ENCODE peak calls at places on chromosomes 4 and X, in eight cellular contexts. Z is mucosa of descending colon; I is CD8-positive, alpha-beta T cell; V is fibroblast of lung; O is GM06990; U is lower leg skin; B is NB4; S is fibroblast of mammary gland. G is an unnamed sample.
A peak's percentile ranks its signal among the peaks of the same experiment; 100 is the strongest.

GRCh38 chr4:108045687-108046024 is 56.0 kb downstream of the HADH start:
- DNase-seq in Z (peak; percentile 21), I (no peak), V (peak; percentile 49), O (no peak), U (no peak), B (no peak), S (peak; percentile 70), G (no peak)

GRCh38 chr4:102447413-102447812 is 53.7 kb upstream of the NFKB1 start:
- DNase-seq in Z (no peak), I (no peak), V (no peak), O (no peak), U (no peak), B (no peak), S (no peak), G (no peak)

GRCh38 chrX:123219916-123220315 is 35.8 kb downstream of the GRIA3 start:
- DNase-seq in Z (no peak), I (no peak), V (no peak), O (no peak), U (no peak), B (no peak), S (peak; percentile 1), G (no peak)

GRCh38 chr4:57501715-57502114 is 391.5 kb upstream of the IGFBP7 start:
- DNase-seq in Z (no peak), I (no peak), V (peak; percentile 1), O (no peak), U (no peak), B (no peak), S (peak; percentile 29), G (no peak)

GRCh38 chrX:39398215-39398972 is 597.1 kb downstream of the MID1IP1 start:
- DNase-seq in Z (peak; percentile 17), I (no peak), V (no peak), O (no peak), U (no peak), B (no peak), S (no peak), G (no peak)

GRCh38 chr4:158313566-158313965 is 103.3 kb downstream of the TMEM144 start:
- DNase-seq in Z (no peak), I (no peak), V (no peak), O (no peak), U (no peak), B (no peak), S (peak; percentile 75), G (no peak)

GRCh38 chr4:48043504-48043903 is 26.9 kb downstream of the NIPAL1 start:
- DNase-seq in Z (no peak), I (no peak), V (no peak), O (no peak), U (no peak), B (no peak), S (no peak), G (no peak)

GRCh38 chr4:71882113-71882512 is 98.2 kb upstream of the GC start:
- DNase-seq in Z (no peak), I (no peak), V (no peak), O (no peak), U (no peak), B (no peak), S (no peak), G (no peak)

GRCh38 chr4:133157460-133158160 is 8.5 kb downstream of the PCDH10 start:
- DNase-seq in Z (no peak), I (no peak), V (no peak), O (no peak), U (no peak), B (no peak), S (no peak), G (no peak)

GRCh38 chrX:107710617-107711391 is 64.8 kb downstream of the TSC22D3 start:
- DNase-seq in Z (peak; percentile 42), I (peak; percentile 67), V (peak; percentile 96), O (peak; percentile 69), U (peak; percentile 83), B (peak; percentile 94), S (peak; percentile 97), G (no peak)

GRCh38 chr4:20075479-20075878 is 176.2 kb upstream of the SLIT2 start:
- DNase-seq in Z (no peak), I (no peak), V (no peak), O (no peak), U (no peak), B (no peak), S (peak; percentile 11), G (no peak)

GRCh38 chr4:67983333-67983732 is 20.0 kb upstream of the TMPRSS11A start:
- DNase-seq in Z (no peak), I (no peak), V (no peak), O (no peak), U (no peak), B (no peak), S (peak; percentile 11), G (no peak)

GRCh38 chrX:149314031-149314430 is 191.1 kb downstream of the IDS start:
- DNase-seq in Z (no peak), I (no peak), V (peak; percentile 5), O (no peak), U (no peak), B (no peak), S (peak; percentile 59), G (no peak)

GRCh38 chr4:182339246-182339645 is 96.0 kb downstream of the TENM3 start:
- DNase-seq in Z (no peak), I (no peak), V (no peak), O (no peak), U (no peak), B (no peak), S (no peak), G (no peak)

GRCh38 chr4:184942447-184943425 is 75.6 kb upstream of the HELT start:
- DNase-seq in Z (no peak), I (no peak), V (no peak), O (no peak), U (peak; percentile 81), B (no peak), S (no peak), G (no peak)

GRCh38 chr4:94536049-94536448 is 84.3 kb downstream of the PDLIM5 start:
- DNase-seq in Z (no peak), I (no peak), V (no peak), O (no peak), U (no peak), B (no peak), S (no peak), G (no peak)

GRCh38 chr4:83281326-83281725 is 3.3 kb downstream of the COQ2 start:
- DNase-seq in Z (no peak), I (no peak), V (no peak), O (no peak), U (no peak), B (peak; percentile 19), S (no peak), G (no peak)

GRCh38 chr4:83282049-83282535 is 2.5 kb downstream of the COQ2 start:
- DNase-seq in Z (peak; percentile 90), I (peak; percentile 63), V (peak; percentile 78), O (no peak), U (no peak), B (peak; percentile 79), S (peak; percentile 76), G (no peak)

GRCh38 chr4:83284161-83285021 is at the start of gene COQ2:
- DNase-seq in Z (peak; percentile 97), I (peak; percentile 96), V (peak; percentile 96), O (peak; percentile 92), U (peak; percentile 99), B (peak; percentile 96), S (peak; percentile 93), G (peak; percentile 93)

GRCh38 chr4:83285022-83285387 is 407 bp upstream of the COQ2 start:
- DNase-seq in Z (peak; percentile 46), I (no peak), V (peak; percentile 61), O (no peak), U (no peak), B (peak; percentile 89), S (peak; percentile 73), G (no peak)
- TF ChIP-seq CTCF in Z (no peak), I (no peak), V (no peak), O (no peak), U (no peak), B (no peak), S (no peak), G (no peak)

DNA sequence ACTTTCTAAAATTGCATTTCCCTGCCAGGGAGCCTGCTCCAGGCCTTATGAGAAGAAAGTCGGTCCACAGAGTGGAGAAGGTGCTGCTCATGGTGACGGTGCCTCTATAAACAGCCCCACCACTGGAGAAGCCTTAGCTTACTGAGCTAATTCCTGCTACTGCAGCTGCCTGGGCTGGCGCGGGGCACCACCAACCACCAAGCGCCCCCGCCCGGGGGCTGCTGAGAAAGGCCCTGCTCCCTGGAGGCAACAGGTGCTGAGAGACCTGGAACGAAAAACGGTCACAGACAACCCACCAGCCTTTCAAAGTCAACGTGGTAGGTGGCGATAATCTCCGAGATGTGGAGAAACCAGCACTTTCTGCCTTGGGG is 2.9 kb downstream of the HCFC1 start:
- DNase-seq in Z (no peak), I (peak; percentile 56), V (no peak), O (no peak), U (no peak), B (peak; percentile 74), S (no peak), G (no peak)
- TF ChIP-seq CTCF in Z (no peak), I (no peak), V (no peak), O (peak; percentile 23), U (no peak), B (peak; percentile 38), S (no peak), G (no peak)

DNA sequence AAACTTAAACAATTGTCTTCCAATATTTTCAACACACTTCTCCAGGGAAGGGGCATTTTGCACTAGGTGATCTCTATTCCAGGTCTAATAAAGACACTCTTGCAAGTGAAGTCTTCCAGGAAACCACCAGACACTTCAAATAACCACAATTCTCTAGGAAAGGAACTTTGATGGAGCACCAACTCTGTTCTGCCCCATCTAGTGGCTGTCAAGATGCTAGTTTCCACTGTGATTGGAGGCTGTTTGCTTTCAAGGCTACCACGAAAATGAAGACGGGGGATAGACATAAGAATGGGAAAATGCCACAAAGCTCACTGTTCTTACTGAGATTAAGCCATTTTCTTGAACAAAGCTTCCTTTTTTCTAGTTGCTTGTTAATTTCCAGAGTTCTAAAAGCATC is 100.6 kb upstream of the F9 start:
- DNase-seq in Z (no peak), I (no peak), V (no peak), O (no peak), U (no peak), B (no peak), S (peak; percentile 2), G (no peak)
- TF ChIP-seq CTCF in Z (no peak), I (no peak), V (peak; percentile 19), O (peak; percentile 12), U (no peak), B (no peak), S (peak; percentile 13), G (no peak)

GRCh38 chrX:42524374-42524773 is 253.6 kb downstream of the PPP1R2C start:
- DNase-seq in Z (no peak), I (no peak), V (no peak), O (no peak), U (no peak), B (no peak), S (peak; percentile 53), G (no peak)

GRCh38 chrX:42515939-42516338 is 262.0 kb downstream of the PPP1R2C start:
- DNase-seq in Z (no peak), I (no peak), V (no peak), O (no peak), U (no peak), B (no peak), S (peak; percentile 8), G (no peak)

DNA sequence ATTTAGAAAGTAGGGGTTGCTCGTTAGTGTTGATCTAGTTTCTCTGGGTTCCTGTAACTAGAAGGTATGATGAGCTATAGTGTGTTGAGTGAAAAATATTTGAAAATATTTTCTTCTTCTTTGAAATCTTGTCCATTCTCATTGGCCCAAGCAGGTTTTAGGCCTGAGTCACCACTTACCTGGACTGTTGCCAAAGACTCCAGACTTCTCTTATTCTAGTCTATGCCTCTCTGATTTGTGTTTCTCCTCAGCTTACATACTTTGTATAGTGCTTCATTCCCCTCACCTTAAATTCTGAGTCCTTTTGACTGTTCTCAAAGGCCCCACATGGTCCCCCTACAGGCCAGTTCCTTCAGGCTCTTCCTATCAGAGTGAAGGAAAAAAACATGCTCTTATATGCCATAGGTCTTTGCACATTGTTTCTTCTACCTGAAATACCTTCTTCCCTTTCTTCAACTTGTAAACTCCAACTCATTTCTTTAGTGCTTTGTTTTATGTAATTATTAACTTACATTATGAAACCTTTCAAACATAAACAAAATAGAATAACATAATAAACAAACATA is 258.2 kb downstream of the PPP1R2C start:
- DNase-seq in Z (no peak), I (no peak), V (peak; percentile 47), O (no peak), U (no peak), B (no peak), S (peak; percentile 66), G (no peak)
- TF ChIP-seq CTCF in Z (no peak), I (no peak), V (no peak), O (peak; percentile 13), U (no peak), B (peak; percentile 6), S (peak; percentile 19), G (no peak)